ENCODE peak calls at places on chromosomes 11 and 22, in eight cellular contexts. One of them, this sample, is unnamed.
A peak's percentile ranks its signal among the peaks of the same experiment; 100 is the strongest.

GRCh38 chr11:76830639-76831312 is 29.9 kb upstream of the ACER3 start:
- DNase-seq in fibroblast of mammary gland: peak; percentile 63
- DNase-seq in AG10803: peak; percentile 64
- DNase-seq in HFF-Myc: peak; percentile 24
- DNase-seq in GM10248: no peak
- DNase-seq in retinal pigment epithelial cell: no peak
- DNase-seq in stomach: no peak
- DNase-seq in neural progenitor cell: no peak
- DNase-seq in this sample: peak; percentile 49

GRCh38 chr22:33986167-33986771 is 66.0 kb upstream of the LARGE1 start:
- DNase-seq in stomach: no peak
- DNase-seq in HFF-Myc: no peak
- DNase-seq in fibroblast of mammary gland: no peak
- DNase-seq in AG10803: no peak
- DNase-seq in retinal pigment epithelial cell: no peak
- DNase-seq in GM10248: no peak
- DNase-seq in neural progenitor cell: no peak
- DNase-seq in this sample: no peak

GRCh38 chr11:135008001-135008405 is 596.0 kb upstream of the B3GAT1 start:
- DNase-seq in stomach: no peak
- DNase-seq in retinal pigment epithelial cell: no peak
- DNase-seq in AG10803: no peak
- DNase-seq in GM10248: no peak
- DNase-seq in fibroblast of mammary gland: no peak
- DNase-seq in HFF-Myc: no peak
- DNase-seq in neural progenitor cell: peak; percentile 24
- DNase-seq in this sample: no peak

GRCh38 chr22:42673898-42674390 is 24.8 kb upstream of the CYB5R3 start:
- DNase-seq in HFF-Myc: no peak
- DNase-seq in retinal pigment epithelial cell: no peak
- DNase-seq in AG10803: peak; percentile 65
- DNase-seq in stomach: no peak
- DNase-seq in fibroblast of mammary gland: peak; percentile 28
- DNase-seq in neural progenitor cell: no peak
- DNase-seq in GM10248: no peak
- DNase-seq in this sample: no peak

GRCh38 chr11:132408877-132409276 is 1038.5 kb downstream of the NTM start:
- DNase-seq in AG10803: no peak
- DNase-seq in HFF-Myc: no peak
- DNase-seq in neural progenitor cell: no peak
- DNase-seq in stomach: no peak
- DNase-seq in retinal pigment epithelial cell: no peak
- DNase-seq in fibroblast of mammary gland: no peak
- DNase-seq in GM10248: no peak
- DNase-seq in this sample: no peak

GRCh38 chr11:92675303-92675702 is 294.1 kb upstream of the MTNR1B start:
- DNase-seq in neural progenitor cell: no peak
- DNase-seq in AG10803: no peak
- DNase-seq in GM10248: no peak
- DNase-seq in stomach: no peak
- DNase-seq in fibroblast of mammary gland: no peak
- DNase-seq in retinal pigment epithelial cell: no peak
- DNase-seq in HFF-Myc: no peak
- DNase-seq in this sample: no peak

GRCh38 chr22:33579448-33580093 is 340.7 kb downstream of the LARGE1 start:
- DNase-seq in GM10248: peak; percentile 65
- DNase-seq in stomach: peak; percentile 68
- DNase-seq in AG10803: peak; percentile 47
- DNase-seq in retinal pigment epithelial cell: no peak
- DNase-seq in HFF-Myc: peak; percentile 31
- DNase-seq in neural progenitor cell: peak; percentile 77
- DNase-seq in fibroblast of mammary gland: peak; percentile 52
- DNase-seq in this sample: peak; percentile 87

GRCh38 chr11:124812876-124813275 is 12.7 kb upstream of the MSANTD2 start:
- DNase-seq in neural progenitor cell: no peak
- DNase-seq in retinal pigment epithelial cell: no peak
- DNase-seq in HFF-Myc: no peak
- DNase-seq in stomach: no peak
- DNase-seq in GM10248: no peak
- DNase-seq in fibroblast of mammary gland: no peak
- DNase-seq in AG10803: peak; percentile 21
- DNase-seq in this sample: no peak

GRCh38 chr22:50282361-50283144 is 12.4 kb upstream of the MAPK11 start:
- DNase-seq in GM10248: no peak
- DNase-seq in HFF-Myc: no peak
- DNase-seq in stomach: peak; percentile 91
- DNase-seq in AG10803: peak; percentile 68
- DNase-seq in retinal pigment epithelial cell: no peak
- DNase-seq in neural progenitor cell: no peak
- DNase-seq in fibroblast of mammary gland: peak; percentile 34
- DNase-seq in this sample: no peak

GRCh38 chr11:2691355-2691761 is 8.4 kb downstream of the KCNQ1OT1 start:
- DNase-seq in stomach: no peak
- DNase-seq in AG10803: no peak
- DNase-seq in retinal pigment epithelial cell: no peak
- DNase-seq in GM10248: no peak
- DNase-seq in fibroblast of mammary gland: no peak
- DNase-seq in neural progenitor cell: no peak
- DNase-seq in HFF-Myc: no peak
- DNase-seq in this sample: no peak

GRCh38 chr11:57095417-57095816 is 86.3 kb upstream of the LRRC55 start:
- DNase-seq in HFF-Myc: no peak
- DNase-seq in stomach: no peak
- DNase-seq in GM10248: no peak
- DNase-seq in neural progenitor cell: no peak
- DNase-seq in fibroblast of mammary gland: no peak
- DNase-seq in AG10803: no peak
- DNase-seq in retinal pigment epithelial cell: no peak
- DNase-seq in this sample: no peak

GRCh38 chr11:57315491-57315890 is 9.3 kb downstream of the TNKS1BP1 start:
- DNase-seq in stomach: no peak
- DNase-seq in fibroblast of mammary gland: peak; percentile 65
- DNase-seq in retinal pigment epithelial cell: no peak
- DNase-seq in neural progenitor cell: no peak
- DNase-seq in HFF-Myc: no peak
- DNase-seq in AG10803: peak; percentile 39
- DNase-seq in GM10248: no peak
- DNase-seq in this sample: no peak

GRCh38 chr11:99822846-99823565 is 802.3 kb downstream of the CNTN5 start:
- DNase-seq in AG10803: no peak
- DNase-seq in HFF-Myc: no peak
- DNase-seq in retinal pigment epithelial cell: no peak
- DNase-seq in neural progenitor cell: no peak
- DNase-seq in fibroblast of mammary gland: no peak
- DNase-seq in stomach: no peak
- DNase-seq in GM10248: no peak
- DNase-seq in this sample: no peak

GRCh38 chr11:56910785-56911184 is 77.9 kb upstream of the OR5AK2 start:
- DNase-seq in neural progenitor cell: no peak
- DNase-seq in AG10803: no peak
- DNase-seq in GM10248: no peak
- DNase-seq in fibroblast of mammary gland: peak; percentile 15
- DNase-seq in HFF-Myc: no peak
- DNase-seq in stomach: no peak
- DNase-seq in retinal pigment epithelial cell: no peak
- DNase-seq in this sample: no peak

GRCh38 chr11:130599073-130599654 is 150.7 kb downstream of the ADAMTS15 start:
- DNase-seq in fibroblast of mammary gland: peak; percentile 61
- DNase-seq in stomach: peak; percentile 57
- DNase-seq in neural progenitor cell: no peak
- DNase-seq in AG10803: peak; percentile 48
- DNase-seq in HFF-Myc: no peak
- DNase-seq in retinal pigment epithelial cell: no peak
- DNase-seq in GM10248: no peak
- DNase-seq in this sample: peak; percentile 76

GRCh38 chr11:116731821-116732739 is 40.7 kb downstream of the BUD13 start:
- DNase-seq in HFF-Myc: no peak
- DNase-seq in neural progenitor cell: peak; percentile 72
- DNase-seq in fibroblast of mammary gland: no peak
- DNase-seq in retinal pigment epithelial cell: no peak
- DNase-seq in stomach: no peak
- DNase-seq in GM10248: no peak
- DNase-seq in AG10803: no peak
- DNase-seq in this sample: no peak

GRCh38 chr11:102614485-102614884 is 10.6 kb downstream of the MMP20 start:
- DNase-seq in neural progenitor cell: no peak
- DNase-seq in HFF-Myc: no peak
- DNase-seq in retinal pigment epithelial cell: no peak
- DNase-seq in fibroblast of mammary gland: no peak
- DNase-seq in stomach: no peak
- DNase-seq in GM10248: no peak
- DNase-seq in AG10803: no peak
- DNase-seq in this sample: no peak

GRCh38 chr22:19910180-19910744 is 31.3 kb upstream of the COMT start:
- DNase-seq in HFF-Myc: no peak
- DNase-seq in AG10803: no peak
- DNase-seq in stomach: no peak
- DNase-seq in retinal pigment epithelial cell: no peak
- DNase-seq in GM10248: no peak
- DNase-seq in neural progenitor cell: no peak
- DNase-seq in fibroblast of mammary gland: no peak
- DNase-seq in this sample: no peak
- TF ChIP-seq CTCF in HFF-Myc: no peak
- TF ChIP-seq CTCF in AG10803: no peak
- TF ChIP-seq CTCF in stomach: no peak
- TF ChIP-seq CTCF in retinal pigment epithelial cell: no peak
- TF ChIP-seq CTCF in GM10248: no peak
- TF ChIP-seq CTCF in neural progenitor cell: no peak
- TF ChIP-seq CTCF in fibroblast of mammary gland: no peak
- TF ChIP-seq CTCF in this sample: no peak

DNA sequence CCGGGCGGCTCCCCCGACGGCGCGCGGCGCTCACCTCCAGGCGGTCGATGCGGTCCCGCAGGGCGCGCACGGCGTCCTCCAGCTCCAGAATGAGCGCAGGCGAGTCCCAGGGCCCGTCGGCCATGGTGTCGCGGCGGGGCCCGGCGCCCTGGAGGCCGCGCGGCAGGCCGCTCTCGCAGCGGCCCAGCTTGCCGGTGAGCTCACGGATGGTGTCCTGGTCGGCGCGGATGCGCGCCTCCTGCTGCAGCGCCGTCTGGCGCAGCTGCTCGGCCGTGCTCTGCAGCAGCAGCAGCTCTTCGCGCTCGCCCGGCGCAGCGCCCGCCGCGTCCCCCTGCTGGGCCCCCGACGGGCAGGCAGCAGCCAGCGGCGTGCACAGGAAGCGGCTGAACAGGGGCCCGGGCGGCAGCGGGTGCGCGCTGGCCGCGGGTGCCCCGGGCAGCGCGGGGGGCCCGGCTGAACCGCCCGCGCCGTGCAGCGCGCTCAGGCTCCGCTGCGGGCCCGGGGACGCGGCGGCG is 570 bp downstream of the NPTXR start:
- DNase-seq in AG10803: peak; percentile 70
- DNase-seq in neural progenitor cell: peak; percentile 89
- DNase-seq in GM10248: peak; percentile 43
- DNase-seq in stomach: peak; percentile 38
- DNase-seq in HFF-Myc: no peak
- DNase-seq in fibroblast of mammary gland: peak; percentile 52
- DNase-seq in retinal pigment epithelial cell: peak; percentile 39
- DNase-seq in this sample: no peak
- TF ChIP-seq CTCF in AG10803: peak; percentile 16
- TF ChIP-seq CTCF in neural progenitor cell: peak; percentile 39
- TF ChIP-seq CTCF in GM10248: peak; percentile 16
- TF ChIP-seq CTCF in stomach: peak; percentile 12
- TF ChIP-seq CTCF in HFF-Myc: no peak
- TF ChIP-seq CTCF in fibroblast of mammary gland: no peak
- TF ChIP-seq CTCF in retinal pigment epithelial cell: peak; percentile 34
- TF ChIP-seq CTCF in this sample: peak; percentile 51

DNA sequence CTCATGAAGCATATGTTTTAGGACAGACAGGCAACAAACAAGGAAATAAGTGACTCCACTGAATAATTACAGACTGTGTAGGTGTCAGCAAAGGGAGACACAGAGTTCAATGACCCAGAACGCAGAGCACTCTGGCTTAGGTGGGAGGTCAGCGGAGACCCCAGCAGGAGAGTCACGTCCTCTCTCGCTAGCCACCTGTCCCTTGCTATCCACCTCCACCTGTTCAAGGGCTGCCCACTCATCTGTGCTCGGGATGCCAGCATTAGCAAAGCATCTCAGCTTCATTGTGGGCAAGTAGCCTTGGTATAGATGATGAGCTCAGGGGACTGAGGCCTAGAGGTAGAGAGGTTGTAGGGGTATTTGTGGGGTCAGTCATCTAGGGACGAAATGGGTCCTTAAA is 21.8 kb upstream of the ATXN10 start:
- DNase-seq in neural progenitor cell: no peak
- DNase-seq in AG10803: no peak
- DNase-seq in GM10248: no peak
- DNase-seq in stomach: no peak
- DNase-seq in retinal pigment epithelial cell: no peak
- DNase-seq in fibroblast of mammary gland: no peak
- DNase-seq in HFF-Myc: no peak
- DNase-seq in this sample: no peak
- TF ChIP-seq CTCF in neural progenitor cell: no peak
- TF ChIP-seq CTCF in AG10803: no peak
- TF ChIP-seq CTCF in GM10248: no peak
- TF ChIP-seq CTCF in stomach: no peak
- TF ChIP-seq CTCF in retinal pigment epithelial cell: no peak
- TF ChIP-seq CTCF in fibroblast of mammary gland: no peak
- TF ChIP-seq CTCF in HFF-Myc: no peak
- TF ChIP-seq CTCF in this sample: no peak

GRCh38 chr11:44467931-44468330 is 97.5 kb upstream of the CD82 start:
- DNase-seq in retinal pigment epithelial cell: no peak
- DNase-seq in HFF-Myc: no peak
- DNase-seq in neural progenitor cell: peak; percentile 18
- DNase-seq in GM10248: no peak
- DNase-seq in AG10803: no peak
- DNase-seq in stomach: no peak
- DNase-seq in fibroblast of mammary gland: no peak
- DNase-seq in this sample: no peak

GRCh38 chr11:44466531-44467179 is 98.8 kb upstream of the CD82 start:
- DNase-seq in fibroblast of mammary gland: no peak
- DNase-seq in neural progenitor cell: no peak
- DNase-seq in AG10803: no peak
- DNase-seq in retinal pigment epithelial cell: no peak
- DNase-seq in GM10248: no peak
- DNase-seq in stomach: no peak
- DNase-seq in HFF-Myc: no peak
- DNase-seq in this sample: no peak

GRCh38 chr11:44463751-44464150 is 101.7 kb upstream of the CD82 start:
- DNase-seq in retinal pigment epithelial cell: no peak
- DNase-seq in HFF-Myc: no peak
- DNase-seq in stomach: no peak
- DNase-seq in AG10803: no peak
- DNase-seq in neural progenitor cell: no peak
- DNase-seq in GM10248: no peak
- DNase-seq in fibroblast of mammary gland: no peak
- DNase-seq in this sample: no peak

GRCh38 chr11:44467413-44467812 is 98.0 kb upstream of the CD82 start:
- DNase-seq in stomach: no peak
- DNase-seq in neural progenitor cell: peak; percentile 59
- DNase-seq in AG10803: no peak
- DNase-seq in GM10248: no peak
- DNase-seq in fibroblast of mammary gland: no peak
- DNase-seq in retinal pigment epithelial cell: no peak
- DNase-seq in HFF-Myc: no peak
- DNase-seq in this sample: no peak

DNA sequence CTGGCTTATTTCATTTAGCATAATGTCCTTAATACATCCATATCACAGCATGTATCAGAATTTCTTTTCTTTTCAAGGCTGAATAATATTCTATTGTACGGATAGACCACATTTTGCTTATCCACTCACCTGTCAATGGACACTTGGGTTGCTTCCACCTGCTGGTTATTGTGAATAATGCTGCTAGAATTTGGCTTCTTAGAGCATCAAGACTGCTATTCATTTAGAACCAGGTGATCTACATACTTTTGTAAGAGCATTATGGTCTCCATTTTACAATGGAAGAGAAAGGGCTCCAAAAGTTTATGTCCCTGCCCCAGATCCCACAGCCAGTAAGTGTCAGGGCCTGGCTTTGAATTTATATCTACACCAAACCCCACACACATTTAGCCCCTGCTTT is 100.7 kb upstream of the CD82 start:
- DNase-seq in retinal pigment epithelial cell: no peak
- DNase-seq in GM10248: no peak
- DNase-seq in HFF-Myc: no peak
- DNase-seq in stomach: no peak
- DNase-seq in neural progenitor cell: no peak
- DNase-seq in AG10803: no peak
- DNase-seq in fibroblast of mammary gland: peak; percentile 7
- DNase-seq in this sample: no peak
- TF ChIP-seq CTCF in retinal pigment epithelial cell: peak; percentile 2
- TF ChIP-seq CTCF in GM10248: no peak
- TF ChIP-seq CTCF in HFF-Myc: no peak
- TF ChIP-seq CTCF in stomach: no peak
- TF ChIP-seq CTCF in neural progenitor cell: peak; percentile 24
- TF ChIP-seq CTCF in AG10803: no peak
- TF ChIP-seq CTCF in fibroblast of mammary gland: no peak
- TF ChIP-seq CTCF in this sample: no peak

This sample was measured in osteocyte.